ENCODE peak calls at places on chromosomes 11 and 22, in five cellular contexts. B is adrenal gland, Z is hepatocyte, A is AG04450, W is heart left ventricle. T is an unnamed sample.

GRCh38 chr22:42623301-42623751 is 8.6 kb upstream of the POLDIP3 start:
- DNase-seq in Z (no peak), A (no peak), W (no peak), B (no peak), T (no peak)

GRCh38 chr11:121132211-121132976 is 31.4 kb downstream of the TECTA start:
- DNase-seq in Z (no peak), A (no peak), W (no peak), B (no peak), T (no peak)

GRCh38 chr22:38874529-38875222 is 2.7 kb upstream of the CBX6 start:
- DNase-seq in A (no peak), B (no peak), Z (no peak), W (no peak), T (no peak)

GRCh38 chr11:65078151-65078550 is 5.7 kb downstream of the CDCA5 start:
- DNase-seq in Z (peak; percentile 76), B (peak; percentile 36), W (no peak), A (no peak), T (peak; percentile 32)

GRCh38 chr11:2991477-2992233 is 474 bp downstream of the NAP1L4 start:
- DNase-seq in A (no peak), Z (peak; percentile 85), B (peak; percentile 61), W (peak; percentile 23), T (peak; percentile 12)

GRCh38 chr11:133579165-133580031 is 47.1 kb upstream of the OPCML start:
- DNase-seq in B (no peak), Z (no peak), A (no peak), W (no peak), T (no peak)

GRCh38 chr22:42901790-42902508 is 44.9 kb upstream of the ARFGAP3 start:
- DNase-seq in B (no peak), A (no peak), W (peak; percentile 72), Z (no peak), T (no peak)

GRCh38 chr22:48993655-48994054 is 834.0 kb downstream of the BRD1 start:
- DNase-seq in B (no peak), A (no peak), W (no peak), Z (no peak), T (no peak)

GRCh38 chr11:82557274-82557673 is 176.4 kb downstream of the FAM181B start:
- DNase-seq in B (peak; percentile 27), Z (no peak), W (peak; percentile 15), A (no peak), T (no peak)

GRCh38 chr11:65132988-65133700 is 1.2 kb downstream of the SYVN1 start:
- DNase-seq in W (peak; percentile 19), Z (peak; percentile 85), B (no peak), A (no peak), T (no peak)

GRCh38 chr22:23240639-23241389 is 60.5 kb downstream of the BCR start:
- DNase-seq in Z (no peak), W (no peak), B (no peak), A (no peak), T (no peak)

GRCh38 chr22:17268501-17269223 is 49.4 kb upstream of the ADA2 start:
- DNase-seq in W (no peak), B (no peak), A (no peak), Z (no peak), T (no peak)

GRCh38 chr11:27397619-27398412 is 34.8 kb upstream of the CCDC34 start:
- DNase-seq in B (no peak), W (no peak), Z (no peak), A (no peak), T (no peak)

GRCh38 chr22:46149493-46149997 is 781 bp upstream of the PPARA start:
- DNase-seq in B (peak; percentile 56), W (peak; percentile 71), Z (peak; percentile 56), A (no peak), T (no peak)

GRCh38 chr22:48099251-48099650 is 1336.8 kb downstream of the TBC1D22A start:
- DNase-seq in Z (no peak), B (no peak), W (no peak), A (no peak), T (no peak)

GRCh38 chr11:131561486-131561885 is 191.1 kb downstream of the NTM start:
- DNase-seq in Z (no peak), W (no peak), A (no peak), B (no peak), T (no peak)

GRCh38 chr11:65506770-65507485 is 8.1 kb downstream of the MALAT1 start:
- DNase-seq in A (peak; percentile 82), W (peak; percentile 39), Z (peak; percentile 93), B (peak; percentile 80), T (peak; percentile 87)

GRCh38 chr11:79212711-79213110 is 228.1 kb downstream of the TENM4 start:
- DNase-seq in B (no peak), W (no peak), A (no peak), Z (no peak), T (no peak)

GRCh38 chr11:128745296-128746183 is 51.7 kb downstream of the FLI1 start:
- DNase-seq in Z (peak; percentile 22), B (no peak), W (no peak), A (no peak), T (no peak)

GRCh38 chr22:22750335-22751042 is 106.1 kb downstream of the GGTLC2 start:
- DNase-seq in W (no peak), A (no peak), B (no peak), Z (no peak), T (no peak)

GRCh38 chr11:70397336-70397982 is 870 bp upstream of the CTTN start:
- DNase-seq in A (no peak), W (no peak), B (no peak), Z (peak; percentile 38), T (peak; percentile 14)

GRCh38 chr11:16603890-16604783 is 134.3 kb upstream of the C11orf58 start:
- DNase-seq in W (peak; percentile 73), B (peak; percentile 43), Z (peak; percentile 68), A (no peak), T (peak; percentile 5)

GRCh38 chr11:103465555-103466140 is 356.4 kb downstream of the DYNC2H1 start:
- DNase-seq in B (no peak), Z (no peak), A (no peak), W (no peak), T (no peak)

GRCh38 chr11:15035283-15035682 is 38.1 kb upstream of the CALCB start:
- DNase-seq in B (no peak), Z (no peak), A (no peak), W (no peak), T (no peak)

GRCh38 chr11:128610765-128611617 is 23.6 kb upstream of the ETS1 start:
- DNase-seq in Z (no peak), B (no peak), W (peak; percentile 66), A (no peak), T (no peak)

GRCh38 chr11:73463359-73463758 is 87.2 kb downstream of the RELT start:
- DNase-seq in Z (no peak), W (no peak), A (peak; percentile 26), B (no peak), T (peak; percentile 86)

GRCh38 chr11:114265084-114265878 is 30.9 kb upstream of the NNMT start:
- DNase-seq in W (no peak), Z (no peak), B (no peak), A (no peak), T (no peak)

GRCh38 chr11:18203723-18204122 is 31.1 kb downstream of the MRGPRX4 start:
- DNase-seq in W (no peak), A (no peak), Z (peak; percentile 50), B (no peak), T (peak; percentile 18)

GRCh38 chr22:47163481-47163875 is 401.0 kb downstream of the TBC1D22A start:
- DNase-seq in W (no peak), Z (no peak), A (no peak), B (peak; percentile 4), T (no peak)

GRCh38 chr11:269146-269890 is 8.9 kb upstream of the NLRP6 start:
- DNase-seq in Z (no peak), W (no peak), A (no peak), B (peak; percentile 18), T (no peak)

GRCh38 chr11:100830978-100831732 is 144.1 kb downstream of the ARHGAP42 start:
- DNase-seq in B (no peak), A (no peak), W (peak; percentile 38), Z (peak; percentile 23), T (peak; percentile 42)

GRCh38 chr11:73759520-73760065 is 1.3 kb downstream of the RAB6A start:
- DNase-seq in W (no peak), Z (peak; percentile 15), B (no peak), A (no peak), T (no peak)

GRCh38 chr11:120130991-120131760 is 6.7 kb downstream of the TRIM29 start:
- DNase-seq in W (no peak), A (no peak), Z (no peak), B (peak; percentile 8), T (no peak)

GRCh38 chr11:73242291-73243092 is 24.4 kb downstream of the P2RY2 start:
- DNase-seq in A (peak; percentile 26), W (peak; percentile 68), B (peak; percentile 76), Z (peak; percentile 85), T (peak; percentile 53)

GRCh38 chr22:46576556-46577351 is 39.3 kb upstream of the CELSR1 start:
- DNase-seq in W (peak; percentile 61), A (no peak), B (no peak), Z (peak; percentile 87), T (no peak)

GRCh38 chr11:35012467-35013191 is 96.2 kb downstream of the PDHX start:
- DNase-seq in W (no peak), A (no peak), Z (no peak), B (no peak), T (no peak)

GRCh38 chr11:128313931-128314330 is 273.4 kb downstream of the ETS1 start:
- DNase-seq in A (no peak), Z (no peak), B (no peak), W (no peak), T (no peak)

GRCh38 chr22:19884954-19885751 is 30.5 kb upstream of the GNB1L start:
- DNase-seq in Z (no peak), A (no peak), B (no peak), W (no peak), T (no peak)

GRCh38 chr22:39528080-39528661 is 4.4 kb downstream of the RPS19BP1 start:
- DNase-seq in Z (no peak), A (no peak), W (no peak), B (no peak), T (no peak)

GRCh38 chr11:117875397-117876048 is 935 bp downstream of the FXYD6 start:
- DNase-seq in A (no peak), B (peak; percentile 32), W (no peak), Z (no peak), T (no peak)
- H3K4me3 ChIP-seq in A (peak overlapping the region; percentile 59), B (no peak overlapping the region), W (peak overlapping the region; percentile 76), Z (peak overlapping the region; percentile 28), T (no peak overlapping the region)

GRCh38 chr22:37455896-37456295 is 28.6 kb upstream of the ELFN2 start:
- DNase-seq in Z (no peak), B (no peak), A (no peak), W (no peak), T (peak; percentile 26)
- H3K27ac ChIP-seq in Z (peak overlapping the region; percentile 73), B (no peak overlapping the region), A (peak overlapping the region; percentile 81), W (no peak overlapping the region), T (peak overlapping the region; percentile 82)

GRCh38 chr11:93895106-93895862 is 44.9 kb upstream of the VSTM5 start:
- DNase-seq in A (peak; percentile 69), Z (peak; percentile 85), B (no peak), W (peak; percentile 16), T (peak; percentile 54)
- TF ChIP-seq CTCF in A (peak; percentile 89), Z (peak; percentile 87), B (peak; percentile 72), W (peak; percentile 80), T (peak; percentile 74)

GRCh38 chr11:10454902-10455631 is at the start of gene AMPD3:
- DNase-seq in B (peak; percentile 91), A (peak; percentile 96), Z (peak; percentile 81), W (no peak), T (peak; percentile 94)
- H3K4me3 ChIP-seq in B (no peak within 1 kb of the TSS), A (peak within 1 kb of the TSS; percentile 66), Z (no peak within 1 kb of the TSS), W (peak within 1 kb of the TSS; percentile 14), T (peak within 1 kb of the TSS; percentile 43)